ENCODE peak calls at places on chromosome 14, in seven cellular contexts. F is Panc1; E is AG04450; N is stomach; G is CD8-positive, alpha-beta T cell; P is fibroblast of lung; A is OCI-LY7. I is an unnamed sample.

GRCh38 chr14:69896972-69897371 is 17.8 kb downstream of the SMOC1 start:
- DNase-seq in F (no peak), N (no peak), P (no peak), G (no peak), A (no peak), E (no peak), I (no peak)

GRCh38 chr14:69543341-69544249 is 31.1 kb downstream of the CCDC177 start:
- DNase-seq in F (peak), N (peak), P (peak), E (peak), G (no peak), A (peak), I (peak)

GRCh38 chr14:76203086-76204001 is 51.6 kb downstream of the GPATCH2L start:
- DNase-seq in A (no peak), E (peak), N (no peak), F (peak), G (no peak), P (peak), I (peak)

GRCh38 chr14:29215853-29216252 is 449.3 kb downstream of the FOXG1 start:
- DNase-seq in E (no peak), P (peak), A (no peak), F (no peak), G (no peak), N (no peak), I (no peak)

GRCh38 chr14:32724864-32725550 is 213.7 kb upstream of the NPAS3 start:
- DNase-seq in G (no peak), N (no peak), P (peak), A (no peak), F (no peak), E (no peak), I (peak)

GRCh38 chr14:65303185-65303901 is 109.2 kb upstream of the FUT8 start:
- DNase-seq in A (no peak), E (no peak), G (no peak), N (no peak), P (peak), F (no peak), I (no peak)

GRCh38 chr14:52402812-52403526 is 88.9 kb downstream of the PTGER2 start:
- DNase-seq in E (no peak), A (no peak), G (no peak), P (peak), N (no peak), F (no peak), I (peak)

GRCh38 chr14:88503754-88504406 is 50.9 kb downstream of the PTPN21 start:
- DNase-seq in P (no peak), A (no peak), N (no peak), G (no peak), F (no peak), E (no peak), I (no peak)

GRCh38 chr14:44609201-44609600 is 102.1 kb upstream of the FSCB start:
- DNase-seq in E (no peak), P (no peak), A (no peak), N (no peak), G (no peak), F (no peak), I (no peak)

GRCh38 chr14:71314717-71315116 is 407.5 kb downstream of the PCNX1 start:
- DNase-seq in P (no peak), N (no peak), E (no peak), F (no peak), G (no peak), A (no peak), I (no peak)

GRCh38 chr14:29822430-29822709 is 105.3 kb downstream of the PRKD1 start:
- DNase-seq in E (no peak), N (no peak), A (no peak), G (no peak), P (no peak), F (no peak), I (no peak)

GRCh38 chr14:22973217-22974032 is 8.9 kb downstream of the AJUBA start:
- DNase-seq in G (peak), P (peak), E (no peak), A (peak), N (peak), F (no peak), I (peak)

GRCh38 chr14:40762177-40762576 is 844.5 kb upstream of the LRFN5 start:
- DNase-seq in F (no peak), E (no peak), A (no peak), G (no peak), P (no peak), N (no peak), I (no peak)

GRCh38 chr14:37587438-37587837 is 7.6 kb downstream of the FOXA1 start:
- DNase-seq in N (no peak), A (no peak), F (no peak), E (no peak), P (no peak), G (no peak), I (no peak)

GRCh38 chr14:69695664-69696527 is 71.0 kb upstream of the SRSF5 start:
- DNase-seq in G (no peak), P (peak), N (peak), E (no peak), F (no peak), A (peak), I (no peak)

GRCh38 chr14:69996197-69996596 is 117.0 kb downstream of the SMOC1 start:
- DNase-seq in P (peak), F (no peak), E (no peak), N (no peak), G (no peak), A (no peak), I (peak)

DNA sequence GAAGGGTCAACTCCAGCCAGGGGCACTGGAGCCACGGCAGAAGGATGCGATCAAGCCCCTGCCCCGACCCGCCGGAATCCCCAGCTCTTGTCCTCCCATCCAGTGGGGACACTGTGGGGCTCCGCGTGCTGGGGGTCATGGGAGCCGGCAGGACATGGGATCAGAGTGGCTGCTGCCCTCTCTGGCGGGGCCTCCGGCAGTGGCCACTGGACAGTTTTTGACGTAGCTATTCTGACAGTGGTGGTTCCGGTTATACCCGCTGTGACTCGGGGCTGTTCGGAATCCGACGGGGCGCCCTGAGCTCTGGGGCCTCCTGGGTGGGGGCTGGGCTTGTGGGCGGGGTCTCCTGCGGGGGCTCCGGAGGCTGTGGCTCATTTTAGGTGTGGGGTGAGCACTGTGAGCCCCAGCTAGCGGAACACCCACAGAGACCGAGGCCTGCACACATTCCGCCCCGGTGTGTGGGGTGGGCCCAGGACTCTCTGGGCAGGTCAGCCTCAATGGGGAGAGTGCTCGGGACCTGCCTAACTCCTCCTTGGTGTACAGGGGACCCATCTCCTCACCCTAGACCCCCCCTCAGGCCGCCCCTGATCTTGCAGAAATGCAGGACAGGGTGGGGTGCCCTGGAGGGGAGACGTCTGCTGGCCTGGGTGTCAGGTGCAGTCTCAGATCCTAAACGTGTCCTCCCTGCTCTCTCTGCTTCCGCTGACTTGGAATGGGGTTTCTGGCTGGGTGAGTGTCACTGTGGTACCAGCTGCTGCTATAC is 374.2 kb downstream of the TMEM121 start:
- DNase-seq in N (no peak), P (no peak), G (no peak), A (no peak), F (no peak), E (no peak), I (no peak)
- TF ChIP-seq CTCF in N (no peak), P (no peak), G (no peak), A (no peak), F (no peak), E (no peak), I (no peak)

GRCh38 chr14:95125951-95126350 is 31.4 kb downstream of the DICER1 start:
- DNase-seq in A (no peak), G (no peak), P (no peak), N (no peak), F (no peak), E (no peak), I (no peak)

GRCh38 chr14:95125156-95125555 is 32.2 kb downstream of the DICER1 start:
- DNase-seq in P (no peak), G (no peak), A (no peak), E (no peak), F (no peak), N (no peak), I (no peak)

GRCh38 chr14:95121911-95122696 is 35.2 kb downstream of the DICER1 start:
- DNase-seq in F (no peak), G (no peak), E (no peak), A (no peak), P (no peak), N (no peak), I (no peak)

GRCh38 chr14:95126906-95127530 is 30.3 kb downstream of the DICER1 start:
- DNase-seq in N (no peak), G (no peak), A (no peak), F (no peak), P (no peak), E (no peak), I (no peak)

GRCh38 chr14:95123895-95124579 is 33.3 kb downstream of the DICER1 start:
- DNase-seq in A (no peak), F (no peak), E (no peak), G (no peak), N (no peak), P (no peak), I (no peak)
- H3K27ac ChIP-seq in A (no peak), F (no peak), E (no peak), G (no peak), N (no peak), P (no peak), I (no peak)

GRCh38 chr14:99575043-99576023 is 28.7 kb downstream of the CCDC85C start:
- DNase-seq in F (no peak), G (no peak), E (no peak), N (peak), A (peak), P (peak), I (no peak)
- TF ChIP-seq CTCF in F (no peak), G (no peak), E (peak), N (no peak), A (peak), P (no peak), I (peak)

DNA sequence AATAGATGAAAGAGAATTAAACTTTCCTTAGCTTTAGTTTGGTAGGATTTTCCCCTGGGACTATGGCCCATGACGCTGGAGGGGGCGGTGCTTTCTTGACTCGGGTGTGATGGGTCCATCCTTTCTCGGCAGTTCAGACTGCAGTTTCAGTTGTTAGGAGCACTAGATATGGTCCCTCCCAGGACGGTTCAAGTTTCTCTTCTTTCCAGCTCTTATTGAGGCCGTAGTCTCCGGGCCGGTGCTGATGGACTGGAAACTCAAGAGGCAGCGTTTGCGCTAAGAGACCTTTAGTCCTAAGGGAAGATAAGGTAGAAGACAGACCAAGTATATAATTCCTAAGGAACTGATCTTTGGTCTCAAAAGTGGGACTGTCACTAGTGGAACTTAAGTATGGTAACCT is 111.2 kb downstream of the RIN3 start:
- DNase-seq in F (no peak), P (no peak), N (no peak), G (no peak), E (no peak), A (no peak), I (peak)
- H3K27ac ChIP-seq in F (no peak), P (peak), N (no peak), G (no peak), E (peak), A (no peak), I (peak)

DNA sequence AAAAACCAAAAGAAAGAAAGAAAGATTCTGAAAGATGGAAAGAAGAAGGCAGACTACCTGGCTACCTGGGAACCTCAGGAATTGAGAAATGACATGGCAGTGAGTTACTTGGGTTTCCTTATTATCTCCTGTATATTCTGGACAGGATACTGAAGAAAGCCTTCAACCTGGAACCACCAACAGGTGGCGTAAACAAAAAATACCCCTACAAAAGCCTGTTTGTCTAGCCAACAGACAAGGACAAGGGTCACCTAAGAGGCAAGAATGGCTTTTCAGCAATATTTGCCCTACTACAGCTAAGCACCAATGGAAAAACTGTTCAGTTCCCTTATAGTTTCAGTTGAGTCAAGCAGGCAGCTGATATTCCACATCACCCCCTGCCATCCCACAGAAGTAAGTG is 274.9 kb downstream of the GPHN start:
- DNase-seq in P (no peak), G (no peak), N (no peak), A (no peak), F (no peak), E (no peak), I (no peak)
- TF ChIP-seq CTCF in P (no peak), G (no peak), N (no peak), A (peak), F (no peak), E (no peak), I (no peak)

GRCh38 chr14:78259831-78260230 is 89.7 kb downstream of the NRXN3 start:
- DNase-seq in N (no peak), A (no peak), G (no peak), F (no peak), P (peak), E (no peak), I (no peak)

GRCh38 chr14:78251308-78251707 is 81.1 kb downstream of the NRXN3 start:
- DNase-seq in E (no peak), N (no peak), G (no peak), F (no peak), P (no peak), A (no peak), I (no peak)

GRCh38 chr14:78253986-78254385 is 83.8 kb downstream of the NRXN3 start:
- DNase-seq in P (peak), A (no peak), E (no peak), N (no peak), F (no peak), G (no peak), I (peak)

DNA sequence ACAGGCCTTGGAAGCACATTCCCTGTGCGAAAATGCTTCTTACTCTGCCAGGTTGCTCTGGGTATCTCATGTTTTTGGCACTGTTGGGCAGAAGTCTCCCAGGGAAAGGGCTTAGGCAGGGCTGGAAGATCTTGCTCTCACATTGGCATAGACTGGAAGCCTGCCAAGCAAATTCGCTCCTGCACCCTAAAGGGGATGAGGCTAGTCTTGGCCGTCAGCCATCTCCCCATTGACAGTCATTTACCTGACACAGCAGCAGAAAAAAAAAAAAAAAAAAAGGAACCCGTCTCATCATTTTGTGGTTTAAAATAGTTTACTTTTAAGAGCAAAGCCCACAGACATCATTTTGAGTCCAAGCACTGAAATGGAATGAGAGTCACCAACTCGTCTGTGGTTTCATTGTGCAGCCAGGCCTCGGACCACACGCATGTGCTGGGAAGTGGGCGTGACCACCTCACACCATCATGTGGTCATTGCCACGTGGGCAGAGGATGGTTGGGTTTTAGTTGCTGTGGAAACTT is 84.8 kb downstream of the NRXN3 start:
- DNase-seq in P (peak), G (no peak), A (no peak), N (no peak), E (no peak), F (no peak), I (no peak)
- H3K27ac ChIP-seq in P (peak), G (no peak), A (no peak), N (no peak), E (no peak), F (no peak), I (no peak)

DNA sequence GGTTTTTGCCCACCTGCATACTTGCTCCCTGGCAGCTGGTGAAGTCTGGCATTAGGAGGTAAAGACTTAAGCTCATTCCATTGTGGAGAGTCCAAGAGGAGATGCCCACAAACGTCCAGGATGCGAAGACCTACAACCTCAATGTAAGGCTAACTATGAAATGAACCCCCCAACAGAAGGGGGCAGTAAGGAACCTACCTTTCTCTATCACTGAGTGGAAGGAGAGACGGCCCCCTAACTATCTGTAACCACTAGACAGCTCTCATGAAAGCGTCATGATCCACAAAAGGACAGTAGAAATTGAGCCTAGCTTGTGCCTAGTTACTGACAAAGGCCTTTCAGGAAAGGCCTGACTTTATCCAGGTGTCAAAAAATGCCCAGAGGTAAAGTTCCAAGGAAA is 55.3 kb downstream of the ZFYVE21 start:
- DNase-seq in A (peak), F (no peak), G (no peak), E (no peak), P (no peak), N (no peak), I (no peak)
- TF ChIP-seq CTCF in A (peak), F (no peak), G (no peak), E (no peak), P (no peak), N (no peak), I (no peak)

I was measured in brain microvascular endothelial cell.